ENCODE peak calls at places on chromosomes 7 and 10, in nine cellular contexts. Y is upper lobe of right lung; U is cardiac fibroblast; H is EH; C is AG20443; B is cortex of kidney; M is HFF-Myc; Z is activated effector memory CD4-positive, alpha-beta T cell treated with anti-CD3 and anti-CD28 coated beads, Interleukin-2, amount 50 U/mL, for 16 hours; R is stimulated activated CD4-positive, alpha-beta T cell treated with anti-CD3 and anti-CD28 coated beads, Interleukin-2, amount 100 ng/mL, for 24 hours. G is an unnamed sample.

GRCh38 chr10:102297132-102297531 is 51.8 kb downstream of the GBF1 start:
- DNase-seq in B (no peak), M (no peak), R (no peak), C (no peak), U (no peak), Z (no peak), H (no peak), Y (no peak), G (no peak)

GRCh38 chr7:29957921-29958320 is 31.7 kb downstream of the SCRN1 start:
- DNase-seq in H (no peak), R (no peak), B (no peak), C (no peak), Y (no peak), U (no peak), M (no peak), Z (no peak), G (no peak)

GRCh38 chr10:100248820-100249219 is 18.6 kb downstream of the CWF19L1 start:
- DNase-seq in Y (no peak), U (no peak), C (no peak), B (no peak), Z (no peak), M (no peak), R (no peak), H (no peak), G (no peak)

GRCh38 chr7:5595545-5596045 is 172.0 kb upstream of the TNRC18 start:
- DNase-seq in M (no peak), Y (no peak), H (peak; percentile 82), Z (peak; percentile 67), B (no peak), R (no peak), C (peak; percentile 56), U (no peak), G (no peak)

GRCh38 chr7:106588576-106589494 is 72.1 kb downstream of the CCDC71L start:
- DNase-seq in R (no peak), U (no peak), B (no peak), Z (no peak), C (no peak), M (no peak), Y (no peak), H (no peak), G (no peak)

GRCh38 chr7:123923599-123923998 is 1.4 kb upstream of the SPAM1 start:
- DNase-seq in B (no peak), H (no peak), C (no peak), M (no peak), R (no peak), Y (no peak), U (no peak), Z (no peak), G (no peak)

GRCh38 chr10:49298990-49299815 is at the start of gene C10orf71:
- DNase-seq in U (no peak), B (no peak), M (no peak), Z (no peak), H (no peak), C (no peak), Y (no peak), R (no peak), G (no peak)

GRCh38 chr10:102431452-102432124 is 786 bp downstream of the CUEDC2 start:
- DNase-seq in C (peak; percentile 55), R (no peak), U (peak; percentile 58), M (no peak), H (peak; percentile 50), B (no peak), Y (no peak), Z (no peak), G (no peak)

GRCh38 chr7:83456413-83456812 is 192.5 kb downstream of the SEMA3E start:
- DNase-seq in Y (no peak), C (no peak), M (no peak), U (no peak), B (no peak), R (no peak), H (no peak), Z (no peak), G (no peak)

GRCh38 chr10:62045765-62046521 is 144.4 kb downstream of the ARID5B start:
- DNase-seq in M (peak; percentile 88), R (no peak), C (peak; percentile 53), Z (no peak), Y (no peak), U (peak; percentile 95), B (no peak), H (peak; percentile 99), G (no peak)

GRCh38 chr7:22730921-22731654 is 4.1 kb downstream of the IL6 start:
- DNase-seq in U (peak; percentile 63), Y (no peak), R (no peak), C (peak; percentile 79), B (no peak), H (peak; percentile 94), M (no peak), Z (no peak), G (no peak)

GRCh38 chr7:29734246-29734731 is 72.0 kb upstream of the WIPF3 start:
- DNase-seq in R (no peak), M (no peak), C (no peak), Z (no peak), Y (no peak), H (no peak), U (no peak), B (no peak), G (no peak)

GRCh38 chr7:30842542-30843451 is 68.9 kb upstream of the AQP1 start:
- DNase-seq in H (peak; percentile 26), M (no peak), R (no peak), C (peak; percentile 65), U (peak; percentile 57), Y (peak; percentile 85), B (no peak), Z (peak; percentile 14), G (no peak)

GRCh38 chr10:119291223-119291900 is 84.0 kb downstream of the GRK5 start:
- DNase-seq in M (no peak), Z (no peak), H (no peak), U (no peak), Y (no peak), C (no peak), R (no peak), B (no peak), G (no peak)

GRCh38 chr10:63396123-63396719 is 69.6 kb downstream of the JMJD1C start:
- DNase-seq in B (no peak), R (no peak), H (peak; percentile 25), Z (no peak), Y (no peak), U (peak; percentile 45), C (peak; percentile 12), M (no peak), G (no peak)

GRCh38 chr10:83108565-83109333 is 1030.6 kb upstream of the GHITM start:
- DNase-seq in B (no peak), U (no peak), H (no peak), Y (peak; percentile 60), Z (no peak), M (no peak), R (no peak), C (no peak), G (no peak)

GRCh38 chr7:63029207-63029522 is 969.5 kb upstream of the ZNF722 start:
- DNase-seq in C (no peak), Y (no peak), Z (no peak), U (no peak), R (no peak), M (no peak), B (no peak), H (no peak), G (no peak)

GRCh38 chr7:73742753-73743641 is 4.4 kb upstream of the ABHD11 start:
- DNase-seq in Y (peak; percentile 97), Z (no peak), C (peak; percentile 40), H (no peak), R (no peak), M (no peak), B (no peak), U (peak; percentile 23), G (no peak)

G was measured in tibial nerve.